ENCODE peak calls at places on chromosomes 3 and 15, in ten cellular contexts. P is endodermal cell; N is stomach; Z is SJSA1; T is lower lobe of right lung; D is esophagus muscularis mucosa; M is upper lobe of right lung; J is CD8-positive, alpha-beta T cell; I is left ventricle myocardium inferior; S is IMR-90. H is an unnamed sample.

GRCh38 chr15:62648954-62649353 is 393.6 kb upstream of the TPM1 start:
- DNase-seq in P (no peak), N (no peak), Z (no peak), T (no peak), D (peak; percentile 53), M (no peak), J (no peak), I (no peak), S (no peak), H (no peak)

GRCh38 chr3:128907706-128908445 is 28.5 kb downstream of the ACAD9 start:
- DNase-seq in P (no peak), N (no peak), Z (no peak), T (no peak), D (no peak), M (no peak), J (no peak), I (no peak), S (no peak), H (no peak)

GRCh38 chr3:69232447-69232846 is 110.1 kb upstream of the LMOD3 start:
- DNase-seq in P (no peak), N (no peak), Z (no peak), T (no peak), D (peak; percentile 70), M (no peak), J (no peak), I (no peak), S (no peak), H (no peak)

GRCh38 chr3:129018751-129019150 is 17.6 kb downstream of the EFCC1 start:
- DNase-seq in P (no peak), N (no peak), Z (no peak), T (no peak), D (no peak), M (no peak), J (no peak), I (no peak), S (no peak), H (no peak)

GRCh38 chr3:112770026-112770626 is 76.5 kb downstream of the CD200R1L start:
- DNase-seq in P (peak; percentile 57), N (no peak), Z (peak; percentile 48), T (no peak), D (no peak), M (no peak), J (no peak), I (peak; percentile 51), S (peak; percentile 87), H (no peak)

GRCh38 chr3:17730318-17730967 is 12.0 kb downstream of the TBC1D5 start:
- DNase-seq in P (no peak), N (no peak), Z (peak; percentile 53), T (no peak), D (no peak), M (no peak), J (no peak), I (peak; percentile 27), S (peak; percentile 49), H (no peak)

GRCh38 chr15:81157939-81158223 is 23.8 kb downstream of the CFAP161 start:
- DNase-seq in P (no peak), N (no peak), Z (no peak), T (no peak), D (no peak), M (no peak), J (no peak), I (no peak), S (no peak), H (no peak)

GRCh38 chr3:136434429-136434828 is 184.3 kb downstream of the PCCB start:
- DNase-seq in P (no peak), N (no peak), Z (no peak), T (no peak), D (no peak), M (no peak), J (no peak), I (no peak), S (no peak), H (no peak)

GRCh38 chr3:49803464-49804140 is 541 bp downstream of the INKA1 start:
- DNase-seq in P (no peak), N (no peak), Z (no peak), T (peak; percentile 58), D (no peak), M (no peak), J (peak; percentile 68), I (no peak), S (peak; percentile 39), H (peak; percentile 77)

GRCh38 chr3:43995929-43996378 is 245.7 kb upstream of the TOPAZ1 start:
- DNase-seq in P (no peak), N (no peak), Z (no peak), T (no peak), D (no peak), M (no peak), J (no peak), I (no peak), S (no peak), H (no peak)

GRCh38 chr15:43518073-43518761 is 809 bp downstream of the MAP1A start:
- DNase-seq in P (peak; percentile 80), N (no peak), Z (no peak), T (no peak), D (no peak), M (peak; percentile 58), J (no peak), I (no peak), S (peak; percentile 63), H (no peak)

GRCh38 chr3:24496529-24497482 is 2.2 kb upstream of the THRB start:
- DNase-seq in P (peak; percentile 92), N (peak; percentile 82), Z (peak; percentile 69), T (peak; percentile 73), D (no peak), M (peak; percentile 84), J (no peak), I (peak; percentile 78), S (peak; percentile 4), H (peak; percentile 90)

GRCh38 chr3:55690746-55691540 is 203.8 kb upstream of the WNT5A start:
- DNase-seq in P (peak; percentile 87), N (no peak), Z (no peak), T (no peak), D (no peak), M (no peak), J (no peak), I (no peak), S (no peak), H (no peak)

DNA sequence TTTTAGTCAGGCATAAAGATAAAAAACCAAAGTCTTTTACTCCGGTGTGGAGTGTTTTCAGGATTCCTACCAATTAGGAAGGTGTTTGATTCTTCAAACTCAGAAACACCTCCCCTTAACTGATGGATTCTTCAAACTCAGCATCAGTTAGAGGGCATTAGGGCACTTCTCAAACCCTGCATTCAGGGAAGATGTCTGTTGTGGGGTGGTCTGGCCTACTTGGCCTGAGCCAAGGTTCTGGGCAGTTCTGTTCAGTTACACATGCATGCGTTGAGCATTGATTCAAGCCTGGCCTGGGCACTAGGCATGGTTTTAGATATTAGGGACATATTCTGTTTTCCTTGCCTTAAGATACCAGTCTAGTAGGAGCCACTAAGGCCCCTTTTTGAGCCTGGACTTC is 1.0 kb downstream of the HGD start:
- DNase-seq in P (no peak), N (no peak), Z (no peak), T (no peak), D (peak; percentile 34), M (no peak), J (no peak), I (no peak), S (no peak), H (no peak)
- H3K27ac ChIP-seq in P (peak overlapping the region; percentile 79), N (peak overlapping the region; percentile 77), Z (no peak overlapping the region), T (no peak overlapping the region), D (no peak overlapping the region), M (no peak overlapping the region), J (no peak overlapping the region), I (no peak overlapping the region), S (no peak overlapping the region), H (peak overlapping the region; percentile 96)

DNA sequence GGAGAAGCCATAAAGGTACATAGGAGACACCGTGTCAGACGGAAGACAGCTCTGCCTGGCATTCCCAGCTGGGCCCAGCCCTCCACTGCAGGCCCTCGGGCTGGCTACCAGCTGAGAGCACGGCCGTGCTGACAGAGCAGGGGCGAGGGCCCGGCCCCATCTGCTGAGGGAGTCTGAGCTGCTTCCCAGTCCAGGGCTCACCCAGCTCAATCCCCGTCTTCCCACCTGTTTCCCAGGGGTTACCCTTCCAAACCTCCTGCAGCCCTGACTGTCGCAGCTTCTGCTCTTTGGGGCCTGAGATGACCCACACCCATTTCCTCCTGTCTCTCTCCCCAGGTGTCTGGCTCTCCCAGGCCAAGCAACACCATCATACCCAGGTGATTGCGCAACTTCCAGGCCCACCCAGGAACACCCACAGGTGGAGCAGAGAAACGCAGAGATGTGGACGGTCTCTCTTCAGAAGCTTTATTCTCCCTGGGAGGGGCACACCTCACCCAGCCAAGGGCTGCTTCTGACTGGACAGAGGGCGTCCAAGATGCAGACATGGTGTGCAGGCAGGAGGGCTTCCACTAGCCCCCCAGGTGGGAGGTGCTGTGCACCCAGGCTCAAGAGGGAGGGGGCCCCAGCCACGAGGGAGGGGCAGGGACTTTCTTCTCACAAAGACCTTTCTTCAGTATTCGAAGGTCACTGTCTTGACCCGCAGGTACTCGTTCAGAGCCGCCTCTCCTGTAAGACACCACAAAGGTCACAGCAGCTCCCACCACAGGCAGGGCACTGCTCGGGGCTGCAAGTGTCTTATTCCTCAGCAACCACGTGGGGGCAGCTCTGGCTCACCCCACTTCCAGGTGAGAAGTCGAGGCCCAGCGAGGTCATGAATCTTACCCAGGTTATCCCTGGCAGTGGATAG is 19.4 kb upstream of the SLC41A3 start:
- DNase-seq in P (peak; percentile 73), N (no peak), Z (no peak), T (no peak), D (peak; percentile 86), M (no peak), J (no peak), I (no peak), S (no peak), H (no peak)
- H3K27ac ChIP-seq in P (no peak overlapping the region), N (peak overlapping the region; percentile 32), Z (no peak overlapping the region), T (no peak overlapping the region), D (peak overlapping the region; percentile 82), M (no peak overlapping the region), J (no peak overlapping the region), I (peak overlapping the region; percentile 63), S (no peak overlapping the region), H (no peak overlapping the region)

DNA sequence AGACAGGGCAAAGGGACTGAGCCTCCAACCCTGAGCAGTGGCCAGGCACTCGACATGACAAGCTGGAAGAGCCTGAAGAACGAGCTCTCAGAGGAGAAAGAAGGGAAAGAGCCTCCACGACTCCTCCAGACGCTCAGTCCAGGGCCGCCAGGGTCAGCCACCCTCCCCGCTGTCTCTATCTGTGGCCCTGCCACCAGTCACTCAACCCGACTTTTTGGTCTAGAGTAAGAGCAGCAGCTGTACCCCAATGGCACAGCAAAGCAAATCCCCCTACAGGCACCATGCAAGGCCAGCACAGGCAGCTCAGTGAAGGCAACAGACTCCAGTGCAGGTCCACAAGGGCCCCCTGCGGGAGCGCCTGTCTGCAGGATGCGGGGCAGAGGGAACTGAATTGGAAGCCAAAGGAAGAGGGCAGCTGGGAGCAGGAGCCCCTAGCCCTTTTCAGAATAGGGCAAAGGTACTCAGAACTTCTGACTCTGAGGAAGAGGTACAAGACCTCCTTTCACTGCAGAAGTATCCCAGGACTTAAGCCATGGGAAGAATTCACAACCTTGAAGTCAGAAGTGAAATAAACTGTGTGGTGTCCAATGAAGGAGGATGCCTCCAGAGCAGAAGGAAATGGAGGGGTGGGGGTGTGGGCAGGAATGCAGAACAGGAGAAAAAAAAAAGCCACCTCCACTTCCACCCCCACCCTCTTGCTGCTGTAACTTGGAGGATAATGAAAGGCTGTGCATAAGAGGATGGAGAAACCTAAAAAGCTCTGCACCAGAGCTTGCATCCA is 8.5 kb upstream of the GRAMD2A start:
- DNase-seq in P (peak; percentile 37), N (no peak), Z (no peak), T (no peak), D (no peak), M (no peak), J (no peak), I (no peak), S (no peak), H (no peak)
- H3K27ac ChIP-seq in P (no peak overlapping the region), N (no peak overlapping the region), Z (no peak overlapping the region), T (no peak overlapping the region), D (no peak overlapping the region), M (no peak overlapping the region), J (no peak overlapping the region), I (no peak overlapping the region), S (no peak overlapping the region), H (no peak overlapping the region)

GRCh38 chr3:98764692-98765002 is 1.5 kb downstream of the ST3GAL6 start:
- DNase-seq in P (no peak), N (no peak), Z (no peak), T (no peak), D (no peak), M (no peak), J (no peak), I (no peak), S (no peak), H (no peak)
- H3K27ac ChIP-seq in P (no peak overlapping the region), N (peak overlapping the region; percentile 54), Z (no peak overlapping the region), T (peak overlapping the region; percentile 63), D (no peak overlapping the region), M (no peak overlapping the region), J (no peak overlapping the region), I (peak overlapping the region; percentile 76), S (no peak overlapping the region), H (no peak overlapping the region)